ENCODE peak calls at places on chromosomes 2 and 18, in eight cellular contexts. One of them, this sample, is unnamed.
A peak's percentile ranks its signal among the peaks of the same experiment; 100 is the strongest.

GRCh38 chr18:22432672-22433137 is 15.0 kb upstream of the CTAGE1 start:
- DNase-seq in M059J: peak; percentile 97
- DNase-seq in neural crest cell: no peak
- DNase-seq in transverse colon: peak; percentile 58
- DNase-seq in AG04450: peak; percentile 78
- DNase-seq in SW480: no peak
- DNase-seq in NB4: peak; percentile 20
- DNase-seq in fibroblast of the conjunctiva: peak; percentile 70
- DNase-seq in this sample: peak; percentile 30

GRCh38 chr2:127157651-127158460 is 50.9 kb upstream of the BIN1 start:
- DNase-seq in M059J: no peak
- DNase-seq in neural crest cell: peak; percentile 60
- DNase-seq in transverse colon: no peak
- DNase-seq in AG04450: no peak
- DNase-seq in SW480: no peak
- DNase-seq in NB4: peak; percentile 52
- DNase-seq in fibroblast of the conjunctiva: no peak
- DNase-seq in this sample: peak; percentile 39

GRCh38 chr2:182366625-182367024 is 60.2 kb downstream of the PDE1A start:
- DNase-seq in M059J: peak; percentile 78
- DNase-seq in neural crest cell: no peak
- DNase-seq in transverse colon: no peak
- DNase-seq in AG04450: peak; percentile 21
- DNase-seq in SW480: no peak
- DNase-seq in NB4: no peak
- DNase-seq in fibroblast of the conjunctiva: peak; percentile 76
- DNase-seq in this sample: no peak

GRCh38 chr2:159272166-159272565 is 14.3 kb downstream of the WDSUB1 start:
- DNase-seq in M059J: no peak
- DNase-seq in neural crest cell: no peak
- DNase-seq in transverse colon: no peak
- DNase-seq in AG04450: no peak
- DNase-seq in SW480: no peak
- DNase-seq in NB4: no peak
- DNase-seq in fibroblast of the conjunctiva: no peak
- DNase-seq in this sample: no peak

GRCh38 chr2:168961450-168962229 is 60.5 kb downstream of the G6PC2 start:
- DNase-seq in M059J: peak; percentile 69
- DNase-seq in neural crest cell: peak; percentile 49
- DNase-seq in transverse colon: peak; percentile 14
- DNase-seq in AG04450: peak; percentile 46
- DNase-seq in SW480: peak; percentile 68
- DNase-seq in NB4: peak; percentile 90
- DNase-seq in fibroblast of the conjunctiva: peak; percentile 65
- DNase-seq in this sample: peak; percentile 62

GRCh38 chr2:240997141-240997855 is 1.1 kb upstream of the SNED1 start:
- DNase-seq in M059J: no peak
- DNase-seq in neural crest cell: no peak
- DNase-seq in transverse colon: peak; percentile 10
- DNase-seq in AG04450: no peak
- DNase-seq in SW480: no peak
- DNase-seq in NB4: no peak
- DNase-seq in fibroblast of the conjunctiva: no peak
- DNase-seq in this sample: no peak

GRCh38 chr18:50956116-50956515 is 11.7 kb upstream of the ELAC1 start:
- DNase-seq in M059J: peak; percentile 9
- DNase-seq in neural crest cell: no peak
- DNase-seq in transverse colon: no peak
- DNase-seq in AG04450: no peak
- DNase-seq in SW480: no peak
- DNase-seq in NB4: no peak
- DNase-seq in fibroblast of the conjunctiva: no peak
- DNase-seq in this sample: no peak

GRCh38 chr2:137229834-137230233 is 464.5 kb downstream of the THSD7B start:
- DNase-seq in M059J: no peak
- DNase-seq in neural crest cell: no peak
- DNase-seq in transverse colon: no peak
- DNase-seq in AG04450: no peak
- DNase-seq in SW480: no peak
- DNase-seq in NB4: no peak
- DNase-seq in fibroblast of the conjunctiva: no peak
- DNase-seq in this sample: no peak

GRCh38 chr2:176643711-176644110 is 374.5 kb downstream of the MTX2 start:
- DNase-seq in M059J: peak; percentile 78
- DNase-seq in neural crest cell: no peak
- DNase-seq in transverse colon: no peak
- DNase-seq in AG04450: no peak
- DNase-seq in SW480: peak; percentile 67
- DNase-seq in NB4: peak; percentile 19
- DNase-seq in fibroblast of the conjunctiva: no peak
- DNase-seq in this sample: peak; percentile 21

GRCh38 chr18:26792661-26793060 is 72.8 kb downstream of the AQP4 start:
- DNase-seq in M059J: peak; percentile 12
- DNase-seq in neural crest cell: no peak
- DNase-seq in transverse colon: no peak
- DNase-seq in AG04450: no peak
- DNase-seq in SW480: no peak
- DNase-seq in NB4: no peak
- DNase-seq in fibroblast of the conjunctiva: no peak
- DNase-seq in this sample: no peak

GRCh38 chr2:72330673-72331072 is 183.0 kb upstream of the CYP26B1 start:
- DNase-seq in M059J: no peak
- DNase-seq in neural crest cell: no peak
- DNase-seq in transverse colon: no peak
- DNase-seq in AG04450: no peak
- DNase-seq in SW480: no peak
- DNase-seq in NB4: no peak
- DNase-seq in fibroblast of the conjunctiva: no peak
- DNase-seq in this sample: no peak

GRCh38 chr18:71398530-71398929 is 1109.7 kb downstream of the SOCS6 start:
- DNase-seq in M059J: no peak
- DNase-seq in neural crest cell: peak; percentile 9
- DNase-seq in transverse colon: no peak
- DNase-seq in AG04450: no peak
- DNase-seq in SW480: peak; percentile 1
- DNase-seq in NB4: peak; percentile 40
- DNase-seq in fibroblast of the conjunctiva: peak; percentile 2
- DNase-seq in this sample: peak; percentile 7

GRCh38 chr2:231685349-231686191 is 22.8 kb upstream of the PTMA start:
- DNase-seq in M059J: no peak
- DNase-seq in neural crest cell: no peak
- DNase-seq in transverse colon: no peak
- DNase-seq in AG04450: no peak
- DNase-seq in SW480: peak; percentile 30
- DNase-seq in NB4: peak; percentile 54
- DNase-seq in fibroblast of the conjunctiva: no peak
- DNase-seq in this sample: no peak

GRCh38 chr2:200913654-200914053 is 24.5 kb downstream of the NIF3L1 start:
- DNase-seq in M059J: peak; percentile 43
- DNase-seq in neural crest cell: no peak
- DNase-seq in transverse colon: no peak
- DNase-seq in AG04450: no peak
- DNase-seq in SW480: no peak
- DNase-seq in NB4: no peak
- DNase-seq in fibroblast of the conjunctiva: no peak
- DNase-seq in this sample: no peak

GRCh38 chr18:36284671-36285295 is 12.7 kb upstream of the FHOD3 start:
- DNase-seq in M059J: peak; percentile 72
- DNase-seq in neural crest cell: peak; percentile 45
- DNase-seq in transverse colon: peak; percentile 37
- DNase-seq in AG04450: peak; percentile 47
- DNase-seq in SW480: peak; percentile 32
- DNase-seq in NB4: peak; percentile 64
- DNase-seq in fibroblast of the conjunctiva: peak; percentile 59
- DNase-seq in this sample: peak; percentile 78

GRCh38 chr2:25528173-25528572 is 145.2 kb downstream of the DTNB start:
- DNase-seq in M059J: peak; percentile 81
- DNase-seq in neural crest cell: no peak
- DNase-seq in transverse colon: no peak
- DNase-seq in AG04450: no peak
- DNase-seq in SW480: peak; percentile 61
- DNase-seq in NB4: no peak
- DNase-seq in fibroblast of the conjunctiva: peak; percentile 17
- DNase-seq in this sample: no peak

GRCh38 chr2:120316528-120317179 is 29.3 kb upstream of the INHBB start:
- DNase-seq in M059J: no peak
- DNase-seq in neural crest cell: no peak
- DNase-seq in transverse colon: no peak
- DNase-seq in AG04450: no peak
- DNase-seq in SW480: no peak
- DNase-seq in NB4: no peak
- DNase-seq in fibroblast of the conjunctiva: no peak
- DNase-seq in this sample: no peak

GRCh38 chr2:52821631-52822030 is 946.0 kb upstream of the CHAC2 start:
- DNase-seq in M059J: no peak
- DNase-seq in neural crest cell: no peak
- DNase-seq in transverse colon: no peak
- DNase-seq in AG04450: no peak
- DNase-seq in SW480: peak; percentile 6
- DNase-seq in NB4: peak; percentile 22
- DNase-seq in fibroblast of the conjunctiva: no peak
- DNase-seq in this sample: no peak

GRCh38 chr2:177303939-177304338 is 39.4 kb upstream of the NFE2L2 start:
- DNase-seq in M059J: no peak
- DNase-seq in neural crest cell: no peak
- DNase-seq in transverse colon: no peak
- DNase-seq in AG04450: no peak
- DNase-seq in SW480: no peak
- DNase-seq in NB4: no peak
- DNase-seq in fibroblast of the conjunctiva: no peak
- DNase-seq in this sample: no peak

GRCh38 chr18:56083097-56083865 is 495.3 kb upstream of the TCF4 start:
- DNase-seq in M059J: no peak
- DNase-seq in neural crest cell: no peak
- DNase-seq in transverse colon: no peak
- DNase-seq in AG04450: peak; percentile 91
- DNase-seq in SW480: no peak
- DNase-seq in NB4: no peak
- DNase-seq in fibroblast of the conjunctiva: peak; percentile 32
- DNase-seq in this sample: no peak

GRCh38 chr2:58862234-58862633 is 621.1 kb upstream of the FANCL start:
- DNase-seq in M059J: no peak
- DNase-seq in neural crest cell: no peak
- DNase-seq in transverse colon: no peak
- DNase-seq in AG04450: no peak
- DNase-seq in SW480: no peak
- DNase-seq in NB4: no peak
- DNase-seq in fibroblast of the conjunctiva: no peak
- DNase-seq in this sample: no peak

GRCh38 chr18:42087876-42088275 is 132.8 kb downstream of the PIK3C3 start:
- DNase-seq in M059J: no peak
- DNase-seq in neural crest cell: no peak
- DNase-seq in transverse colon: no peak
- DNase-seq in AG04450: no peak
- DNase-seq in SW480: no peak
- DNase-seq in NB4: no peak
- DNase-seq in fibroblast of the conjunctiva: no peak
- DNase-seq in this sample: no peak

GRCh38 chr2:239165206-239165831 is 235.5 kb downstream of the HDAC4 start:
- DNase-seq in M059J: no peak
- DNase-seq in neural crest cell: no peak
- DNase-seq in transverse colon: no peak
- DNase-seq in AG04450: no peak
- DNase-seq in SW480: no peak
- DNase-seq in NB4: no peak
- DNase-seq in fibroblast of the conjunctiva: no peak
- DNase-seq in this sample: no peak